ENCODE peak calls at places on chromosomes 1 and 21, in four cellular contexts. R is psoas muscle; H is CD4-positive, alpha-beta T cell; Z is left ventricle myocardium inferior. E is an unnamed sample.

GRCh38 chr1:79899914-79900313 is 893.4 kb upstream of the ADGRL4 start:
- DNase-seq in Z (no peak), H (no peak), R (no peak), E (no peak)

GRCh38 chr1:153032677-153033308 is 1.8 kb downstream of the SPRR1B start:
- DNase-seq in H (no peak), Z (no peak), R (no peak), E (no peak)

GRCh38 chr21:46031484-46031883 is 49.9 kb downstream of the COL6A1 start:
- DNase-seq in H (no peak), R (no peak), Z (no peak), E (no peak)

GRCh38 chr1:152167835-152168534 is 9.0 kb upstream of the RPTN start:
- DNase-seq in R (no peak), H (no peak), Z (no peak), E (no peak)

GRCh38 chr21:42526379-42526727 is 12.7 kb downstream of the SLC37A1 start:
- DNase-seq in Z (peak), H (no peak), R (no peak), E (no peak)

GRCh38 chr1:212595787-212596714 is 12.5 kb upstream of the ATF3 start:
- DNase-seq in H (peak), Z (no peak), R (no peak), E (no peak)

GRCh38 chr1:76106719-76107235 is 32.2 kb downstream of the ST6GALNAC3 start:
- DNase-seq in Z (no peak), R (no peak), H (no peak), E (no peak)

GRCh38 chr1:224262373-224263054 is 67.5 kb downstream of the NVL start:
- DNase-seq in Z (no peak), R (no peak), H (no peak), E (no peak)

GRCh38 chr1:152442291-152442690 is 28.2 kb upstream of the CRNN start:
- DNase-seq in Z (peak), H (no peak), R (no peak), E (no peak)

GRCh38 chr1:169234780-169235179 is 128.3 kb downstream of the ATP1B1 start:
- DNase-seq in H (no peak), R (no peak), Z (no peak), E (no peak)

GRCh38 chr1:204285438-204286322 is 71.9 kb upstream of the GOLT1A start:
- DNase-seq in Z (no peak), R (no peak), H (no peak), E (no peak)

GRCh38 chr1:9840176-9840575 is 16.4 kb upstream of the CLSTN1 start:
- DNase-seq in R (no peak), Z (peak), H (no peak), E (no peak)

GRCh38 chr1:186511761-186512637 is 51.1 kb upstream of the PDC start:
- DNase-seq in Z (no peak), H (no peak), R (no peak), E (no peak)

GRCh38 chr1:230350208-230350921 is 75.8 kb downstream of the PGBD5 start:
- DNase-seq in Z (no peak), R (peak), H (no peak), E (peak)

GRCh38 chr1:113868387-113869083 is 3.0 kb downstream of the PTPN22 start:
- DNase-seq in Z (no peak), R (no peak), H (no peak), E (no peak)

GRCh38 chr1:193013005-193013404 is 46.2 kb downstream of the UCHL5 start:
- DNase-seq in H (no peak), R (no peak), Z (no peak), E (no peak)

GRCh38 chr1:176987016-176987415 is 177.5 kb downstream of the ASTN1 start:
- DNase-seq in H (no peak), R (no peak), Z (no peak), E (no peak)

GRCh38 chr21:39385299-39386145 is 36.6 kb upstream of the HMGN1 start:
- DNase-seq in H (peak), R (peak), Z (peak), E (peak)
- H3K27ac ChIP-seq in H (peak), R (peak), Z (peak), E (peak)

GRCh38 chr21:30340714-30341573 is 3.5 kb upstream of the KRTAP27-1 start:
- DNase-seq in H (peak), R (no peak), Z (no peak), E (no peak)
- H3K27ac ChIP-seq in H (no peak), R (no peak), Z (no peak), E (no peak)

GRCh38 chr1:217089239-217090014 is 366.2 kb upstream of the ESRRG start:
- DNase-seq in H (no peak), R (peak), Z (peak), E (no peak)
- H3K27ac ChIP-seq in H (no peak), R (no peak), Z (peak), E (peak)

GRCh38 chr1:184555665-184556641 is 169.1 kb downstream of the C1orf21 start:
- DNase-seq in R (no peak), Z (no peak), H (no peak), E (peak)
- H3K27ac ChIP-seq in R (peak), Z (peak), H (no peak), E (peak)

DNA sequence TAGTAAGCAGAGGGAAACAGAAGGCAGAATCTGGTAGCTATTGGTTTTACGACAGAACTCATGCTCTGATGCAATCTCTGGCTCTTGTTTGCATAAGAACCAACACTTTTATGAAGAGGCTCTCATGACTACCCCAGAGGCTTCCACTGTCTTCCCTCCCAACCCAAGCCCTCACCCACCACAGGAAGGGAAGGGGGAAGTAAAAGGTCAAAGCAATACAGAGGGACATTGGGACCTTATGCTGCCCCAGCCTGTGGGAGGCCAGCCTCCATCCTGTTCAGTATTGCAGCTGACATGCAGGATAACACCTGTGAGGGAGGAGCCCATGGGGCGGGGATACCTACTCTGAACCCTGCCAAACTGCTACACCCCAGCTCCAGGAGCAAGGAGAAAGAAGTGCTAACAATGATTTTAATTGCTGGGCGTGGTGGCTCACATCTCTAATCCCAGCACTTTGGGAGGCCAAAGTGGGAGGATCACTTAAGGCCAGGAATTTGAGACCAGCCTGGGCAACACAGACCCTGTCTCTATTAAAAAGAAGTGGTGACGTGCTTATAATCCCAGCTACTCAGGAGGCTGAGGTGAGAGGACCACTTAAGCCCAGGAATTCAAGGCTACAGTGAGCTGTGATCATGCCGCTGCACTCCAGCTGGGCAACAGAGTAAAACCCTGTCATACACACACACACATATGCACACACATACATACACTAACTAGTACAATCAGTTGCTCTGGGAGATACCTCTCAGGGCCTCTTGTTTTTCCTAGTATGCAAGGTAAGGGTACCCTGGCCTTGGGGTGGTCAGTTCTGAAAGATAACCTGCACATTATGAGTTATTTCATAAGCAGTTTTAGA is 9.5 kb downstream of the MR1 start:
- DNase-seq in Z (no peak), R (no peak), H (no peak), E (no peak)
- H3K27ac ChIP-seq in Z (no peak), R (no peak), H (no peak), E (no peak)

GRCh38 chr1:97082160-97082848 is 360.7 kb downstream of the PTBP2 start:
- DNase-seq in Z (no peak), H (no peak), R (no peak), E (no peak)
- H3K27ac ChIP-seq in Z (no peak), H (no peak), R (no peak), E (no peak)

GRCh38 chr1:1846386-1846918 is 44.4 kb downstream of the GNB1 start:
- DNase-seq in R (no peak), Z (no peak), H (no peak), E (no peak)

GRCh38 chr1:1842360-1843146 is 48.3 kb downstream of the GNB1 start:
- DNase-seq in H (no peak), Z (no peak), R (no peak), E (no peak)

GRCh38 chr1:1847061-1847460 is 43.8 kb downstream of the GNB1 start:
- DNase-seq in H (no peak), Z (no peak), R (no peak), E (no peak)

GRCh38 chr1:1852619-1853414 is 38.1 kb downstream of the GNB1 start:
- DNase-seq in R (no peak), H (no peak), Z (no peak), E (no peak)

DNA sequence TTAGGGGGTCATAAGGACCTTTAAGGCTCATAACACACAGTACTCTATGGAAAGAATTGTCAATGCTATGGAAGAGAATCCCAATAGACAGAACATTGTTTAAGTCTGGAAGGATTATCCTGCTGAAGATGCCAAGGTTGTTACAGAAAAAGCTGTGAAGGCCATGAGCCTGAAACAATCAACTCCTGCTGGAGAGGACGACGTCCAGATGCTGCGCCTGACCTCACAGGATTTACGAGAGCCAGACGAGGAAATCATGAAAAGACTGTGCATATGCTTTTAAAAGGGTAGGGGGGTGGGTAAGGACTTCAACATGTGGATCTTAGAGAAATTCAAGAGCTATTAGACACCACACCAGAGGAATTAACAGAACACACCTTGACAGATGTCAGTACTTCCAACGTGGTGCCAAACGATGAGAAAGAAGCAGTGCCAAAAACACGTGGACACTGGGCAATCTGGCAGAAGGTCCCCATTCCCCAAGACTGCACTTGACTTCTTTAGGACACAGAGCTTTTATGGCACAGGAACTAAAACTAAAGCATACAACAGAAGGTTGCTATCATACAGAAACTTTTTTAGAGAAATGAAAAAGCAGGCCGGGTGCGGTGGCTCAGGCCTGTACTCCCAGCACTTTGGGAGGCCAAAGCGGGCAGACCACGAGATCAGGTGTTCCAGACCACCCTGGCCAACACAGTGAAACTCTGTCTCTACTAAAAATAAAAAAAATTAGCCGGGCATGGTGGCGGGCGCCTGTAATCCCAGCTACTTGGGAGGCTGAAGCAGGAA is 43.2 kb downstream of the GNB1 start:
- DNase-seq in Z (no peak), H (no peak), R (no peak), E (no peak)
- H3K27ac ChIP-seq in Z (peak), H (no peak), R (peak), E (peak)